ENCODE peak calls at places on chromosomes 5 and 9, in five cellular contexts. E, T, U, X and K are unnamed samples.

GRCh38 chr5:79842006-79842881 is 148.8 kb downstream of the MTX3 start:
- DNase-seq in U (no peak), T (no peak), E (no peak), X (no peak), K (no peak)

GRCh38 chr5:166004006-166004405 is 2287.4 kb upstream of the WWC1 start:
- DNase-seq in U (no peak), E (no peak), X (no peak), T (no peak), K (no peak)

GRCh38 chr9:90515550-90515949 is 127.1 kb downstream of the DIRAS2 start:
- DNase-seq in X (no peak), T (no peak), E (no peak), U (no peak), K (no peak)

GRCh38 chr5:149063901-149064478 is 1.1 kb upstream of the SH3TC2 start:
- DNase-seq in T (peak), E (no peak), X (no peak), U (no peak), K (no peak)

GRCh38 chr5:34626036-34626435 is 30.1 kb upstream of the RAI14 start:
- DNase-seq in X (no peak), T (no peak), U (no peak), E (no peak), K (no peak)

GRCh38 chr5:180718810-180719453 is 20.9 kb downstream of the OR2Y1 start:
- DNase-seq in X (peak), E (no peak), T (peak), U (no peak), K (no peak)

GRCh38 chr9:5459289-5459829 is 9.0 kb downstream of the CD274 start:
- DNase-seq in E (no peak), X (no peak), U (no peak), T (no peak), K (no peak)

GRCh38 chr9:23820731-23821399 is 5.2 kb downstream of the ELAVL2 start:
- DNase-seq in T (no peak), X (no peak), U (no peak), E (no peak), K (peak)

GRCh38 chr5:135553688-135554462 is 18.1 kb upstream of the NEUROG1 start:
- DNase-seq in E (no peak), T (peak), U (no peak), X (peak), K (peak)

GRCh38 chr9:131008909-131009618 is at the start of gene LAMC3:
- DNase-seq in T (no peak), X (peak), E (no peak), U (no peak), K (peak)

GRCh38 chr9:71896762-71897161 is 14.2 kb downstream of the ABHD17B start:
- DNase-seq in E (no peak), X (no peak), T (no peak), U (no peak), K (no peak)

GRCh38 chr5:176802116-176802784 is 8.1 kb upstream of the UNC5A start:
- DNase-seq in U (no peak), X (no peak), E (no peak), T (no peak), K (no peak)

GRCh38 chr5:2560435-2560834 is 191.0 kb downstream of the IRX2 start:
- DNase-seq in T (no peak), X (no peak), E (no peak), U (no peak), K (no peak)

GRCh38 chr5:93622240-93622885 is 39.3 kb downstream of the NR2F1 start:
- DNase-seq in U (no peak), T (peak), X (no peak), E (no peak), K (no peak)

GRCh38 chr5:107764282-107764681 is 93.5 kb upstream of the EFNA5 start:
- DNase-seq in U (no peak), X (no peak), E (no peak), T (no peak), K (no peak)

GRCh38 chr9:97468658-97469448 is 32.6 kb upstream of the TMOD1 start:
- DNase-seq in E (peak), X (peak), T (peak), U (peak), K (peak)
- TF ChIP-seq ATF2 in E (no peak), X (no peak), T (no peak), U (peak), K (no peak)

GRCh38 chr9:38054653-38055052 is 14.4 kb downstream of the SHB start:
- DNase-seq in X (no peak), U (no peak), T (no peak), E (no peak), K (no peak)

GRCh38 chr9:38053697-38054461 is 15.1 kb downstream of the SHB start:
- DNase-seq in U (no peak), X (no peak), E (no peak), T (no peak), K (no peak)

GRCh38 chr9:38047301-38048251 is 21.5 kb downstream of the SHB start:
- DNase-seq in T (peak), U (no peak), X (peak), E (peak), K (peak)

GRCh38 chr9:38048319-38048969 is 20.6 kb downstream of the SHB start:
- DNase-seq in T (no peak), X (no peak), U (no peak), E (no peak), K (no peak)

DNA sequence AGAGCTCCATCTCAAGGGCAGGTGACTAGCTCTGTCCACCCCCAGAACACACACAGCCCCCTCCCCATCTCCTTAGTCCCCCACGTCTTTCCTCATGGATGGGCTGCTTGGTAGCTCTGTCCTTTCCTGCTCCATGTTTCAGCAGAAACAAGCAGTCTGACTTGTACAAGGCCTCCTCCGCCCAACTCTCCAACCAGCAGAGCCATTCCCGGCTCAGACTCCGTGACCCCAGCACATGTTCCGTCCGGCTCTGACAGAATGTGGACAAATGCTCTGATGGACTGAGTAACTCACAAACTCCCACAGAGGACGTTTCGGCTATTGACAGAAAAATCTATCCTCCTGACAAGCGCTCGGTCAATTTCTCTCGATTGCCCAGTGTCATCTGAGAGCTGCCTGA is 16.9 kb downstream of the SHB start:
- DNase-seq in T (no peak), U (no peak), X (no peak), E (no peak), K (no peak)
- TF ChIP-seq ATF2 in T (no peak), U (no peak), X (no peak), E (no peak), K (no peak)

DNA sequence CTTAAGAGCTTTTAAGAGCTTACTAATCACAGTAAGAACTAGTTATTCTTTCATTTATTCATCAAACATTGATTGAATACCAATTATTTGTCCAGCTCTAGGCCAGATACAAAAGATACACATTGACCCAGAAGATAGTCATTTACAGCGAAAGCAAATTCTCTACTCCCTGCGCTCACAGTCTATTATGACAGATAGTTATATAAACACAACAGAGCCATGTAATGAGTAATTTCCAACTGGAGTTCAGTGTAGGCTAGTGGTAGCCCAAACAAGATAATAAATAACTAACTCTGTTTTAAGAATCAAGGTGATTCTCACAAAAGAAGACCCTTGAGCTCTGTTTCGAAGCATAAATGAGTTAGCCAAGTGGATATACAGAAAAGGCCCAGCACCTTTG is 397.8 kb upstream of the TLE4 start:
- DNase-seq in X (no peak), E (no peak), T (no peak), U (no peak), K (no peak)
- TF ChIP-seq ATF2 in X (no peak), E (no peak), T (no peak), U (no peak), K (no peak)

GRCh38 chr5:73100109-73100508 is 20.3 kb upstream of the TMEM171 start:
- DNase-seq in U (no peak), T (no peak), X (no peak), E (no peak), K (no peak)
- TF ChIP-seq ATF2 in U (no peak), T (no peak), X (no peak), E (no peak), K (no peak)

GRCh38 chr9:87950765-87951488 is 23.4 kb downstream of the CDK20 start:
- DNase-seq in E (no peak), U (no peak), X (peak), T (peak), K (no peak)
- TF ChIP-seq ATF2 in E (no peak), U (no peak), X (no peak), T (no peak), K (no peak)

GRCh38 chr9:83472221-83472665 is 66.0 kb downstream of the FRMD3 start:
- DNase-seq in X (no peak), T (peak), E (no peak), U (no peak), K (no peak)

GRCh38 chr9:83471223-83471622 is 67.0 kb downstream of the FRMD3 start:
- DNase-seq in E (no peak), X (no peak), T (no peak), U (no peak), K (no peak)

GRCh38 chr9:83474631-83475030 is 63.6 kb downstream of the FRMD3 start:
- DNase-seq in E (no peak), X (no peak), U (no peak), T (no peak), K (no peak)

GRCh38 chr9:83473488-83473971 is 64.7 kb downstream of the FRMD3 start:
- DNase-seq in T (no peak), E (no peak), X (no peak), U (peak), K (no peak)

DNA sequence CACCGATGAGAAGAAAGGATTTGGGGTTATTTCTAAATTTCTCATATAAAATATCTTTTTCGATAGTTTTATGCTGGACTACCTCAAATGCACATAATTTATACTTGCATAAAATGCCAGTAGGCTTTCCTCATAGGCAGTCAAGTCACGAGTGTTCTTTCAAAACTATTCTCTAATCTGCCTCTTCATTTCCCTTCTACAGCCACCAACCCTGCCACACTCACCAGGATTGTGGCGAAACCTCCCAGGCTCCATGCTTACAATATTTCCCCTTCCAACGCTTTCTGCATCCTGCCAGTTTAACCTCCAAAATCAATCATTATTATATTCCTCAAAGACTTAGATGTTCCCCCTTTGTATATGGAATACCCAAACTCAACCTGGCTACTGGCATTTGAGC is 65.4 kb downstream of the FRMD3 start:
- DNase-seq in U (no peak), T (no peak), E (no peak), X (no peak), K (no peak)
- TF ChIP-seq ATF2 in U (no peak), T (no peak), E (no peak), X (no peak), K (no peak)

GRCh38 chr5:71767661-71768060 is 48.6 kb downstream of the CARTPT start:
- DNase-seq in U (no peak), E (no peak), T (no peak), X (no peak), K (no peak)
- TF ChIP-seq ATF2 in U (no peak), E (no peak), T (no peak), X (no peak), K (no peak)

DNA sequence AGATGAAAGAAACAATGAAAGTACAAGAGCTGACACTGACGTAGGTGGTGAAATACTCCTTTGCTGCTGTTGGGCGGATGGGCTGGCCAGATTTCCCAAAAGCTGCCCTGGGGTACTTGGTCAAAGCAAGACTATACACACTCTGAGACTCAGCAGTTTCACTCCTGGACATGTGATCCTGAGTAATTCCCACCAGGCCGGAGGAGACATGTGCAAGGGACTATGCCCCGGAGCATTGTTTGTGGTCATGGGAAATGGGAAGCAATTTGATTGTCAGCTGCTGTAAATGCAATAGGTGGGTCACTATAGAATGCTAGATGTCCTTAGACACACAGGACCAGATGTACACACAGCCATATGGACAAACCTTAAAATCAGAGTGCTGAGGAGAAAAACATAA is 116.1 kb downstream of the DCP2 start:
- DNase-seq in E (no peak), X (no peak), T (no peak), U (no peak), K (no peak)
- TF ChIP-seq ATF2 in E (no peak), X (no peak), T (no peak), U (no peak), K (no peak)

DNA sequence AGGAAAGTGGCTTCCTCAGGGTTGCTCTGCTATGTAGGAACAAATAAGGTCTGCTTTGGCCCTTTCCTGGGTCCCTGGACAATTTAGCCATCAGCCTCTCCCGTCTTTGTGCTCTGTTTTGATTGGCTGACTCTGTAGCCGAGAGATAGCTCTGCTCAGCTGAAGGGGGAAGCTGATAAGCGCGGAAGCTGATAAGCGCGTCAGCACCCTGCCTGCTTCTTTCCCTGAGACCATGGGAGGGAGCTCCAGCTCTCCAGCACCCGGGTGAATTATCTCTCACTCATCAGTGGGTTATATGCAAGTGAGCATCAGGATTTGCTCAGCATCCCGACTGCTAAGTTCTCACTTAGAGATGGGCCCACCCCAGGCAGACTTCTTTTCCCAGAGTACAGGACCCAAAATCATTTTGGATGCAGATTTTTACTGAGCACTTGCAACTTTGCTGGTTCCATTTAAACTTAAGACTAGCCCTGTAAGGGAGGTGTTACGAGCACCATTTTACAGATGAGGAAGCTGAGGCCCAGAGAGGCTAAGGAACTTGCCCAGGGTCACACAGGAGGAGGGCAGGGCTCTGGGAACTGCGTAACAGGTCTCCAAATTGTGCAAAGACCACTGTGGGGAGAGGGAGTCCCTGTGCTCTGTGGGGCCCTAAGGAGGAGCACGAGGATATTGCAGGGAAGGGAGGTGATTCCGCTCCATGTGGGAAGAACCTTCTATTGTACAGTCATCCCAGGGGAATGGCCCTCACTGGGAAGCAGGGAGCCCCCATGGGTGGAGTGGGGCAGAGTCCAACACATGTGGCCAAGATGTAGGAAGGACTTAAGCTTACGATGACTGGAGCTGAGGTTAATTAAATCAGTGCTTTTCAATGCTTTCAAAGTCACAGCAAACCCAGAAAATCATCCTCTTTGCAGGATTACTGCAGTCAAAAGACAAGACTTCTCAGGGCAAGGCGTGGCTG is 83.7 kb upstream of the ORM1 start:
- DNase-seq in X (peak), T (peak), E (no peak), U (no peak), K (peak)
- TF ChIP-seq ATF2 in X (no peak), T (no peak), E (no peak), U (no peak), K (no peak)